ENCODE peak calls at places on chromosomes 5 and 9, in ten cellular contexts. V, H, O, R, L, J, D, N, U and F are unnamed samples.

GRCh38 chr5:73120222-73121108 is at the start of gene TMEM171:
- DNase-seq in V (peak), H (peak), O (no peak), R (peak), L (peak), J (peak), D (no peak), N (no peak), U (no peak), F (no peak)

GRCh38 chr5:39605966-39606591 is 181.3 kb upstream of the DAB2 start:
- DNase-seq in V (no peak), H (no peak), O (no peak), R (no peak), L (peak), J (peak), D (no peak), N (no peak), U (no peak), F (peak)

GRCh38 chr9:112856200-112856599 is 34.5 kb downstream of the SLC46A2 start:
- DNase-seq in V (no peak), H (no peak), O (no peak), R (no peak), L (no peak), J (no peak), D (no peak), N (no peak), U (no peak), F (no peak)

GRCh38 chr5:137752873-137753226 is 1.3 kb downstream of the HNRNPA0 start:
- DNase-seq in V (no peak), H (no peak), O (peak), R (peak), L (no peak), J (peak), D (no peak), N (no peak), U (peak), F (no peak)

GRCh38 chr5:75603421-75603820 is 7.8 kb upstream of the ANKDD1B start:
- DNase-seq in V (no peak), H (no peak), O (no peak), R (no peak), L (peak), J (no peak), D (no peak), N (no peak), U (no peak), F (no peak)

GRCh38 chr9:36492849-36493248 is 79.8 kb upstream of the MELK start:
- DNase-seq in V (no peak), H (no peak), O (no peak), R (no peak), L (peak), J (no peak), D (no peak), N (no peak), U (no peak), F (no peak)

GRCh38 chr5:135008981-135009735 is 24.9 kb downstream of the PITX1 start:
- DNase-seq in V (peak), H (peak), O (no peak), R (no peak), L (no peak), J (no peak), D (no peak), N (no peak), U (peak), F (no peak)

GRCh38 chr5:22719842-22720241 is 133.3 kb downstream of the CDH12 start:
- DNase-seq in V (no peak), H (no peak), O (no peak), R (no peak), L (no peak), J (no peak), D (no peak), N (no peak), U (no peak), F (no peak)

GRCh38 chr5:112685386-112685785 is 52.3 kb upstream of the APC start:
- DNase-seq in V (no peak), H (no peak), O (no peak), R (no peak), L (no peak), J (no peak), D (no peak), N (no peak), U (no peak), F (no peak)

GRCh38 chr5:61306531-61307195 is 25.4 kb upstream of the ZSWIM6 start:
- DNase-seq in V (no peak), H (no peak), O (no peak), R (no peak), L (peak), J (peak), D (no peak), N (no peak), U (no peak), F (no peak)

GRCh38 chr9:95854386-95855015 is 21.0 kb upstream of the ERCC6L2 start:
- DNase-seq in V (no peak), H (no peak), O (no peak), R (no peak), L (peak), J (no peak), D (no peak), N (no peak), U (no peak), F (no peak)

GRCh38 chr5:176583076-176583475 is 26.9 kb downstream of the GPRIN1 start:
- DNase-seq in V (no peak), H (no peak), O (no peak), R (no peak), L (peak), J (no peak), D (no peak), N (no peak), U (no peak), F (no peak)

GRCh38 chr5:81181576-81182316 is 51.4 kb upstream of the CKMT2 start:
- DNase-seq in V (no peak), H (no peak), O (no peak), R (peak), L (no peak), J (no peak), D (no peak), N (no peak), U (no peak), F (no peak)

GRCh38 chr5:142748568-142749249 is 21.5 kb upstream of the ARHGAP26 start:
- DNase-seq in V (peak), H (peak), O (peak), R (peak), L (no peak), J (peak), D (no peak), N (no peak), U (no peak), F (peak)

GRCh38 chr9:13967011-13967410 is 346.9 kb downstream of the NFIB start:
- DNase-seq in V (no peak), H (no peak), O (no peak), R (no peak), L (peak), J (no peak), D (no peak), N (no peak), U (no peak), F (no peak)

GRCh38 chr9:20848490-20848889 is 164.4 kb downstream of the FOCAD start:
- DNase-seq in V (no peak), H (no peak), O (no peak), R (no peak), L (peak), J (no peak), D (no peak), N (no peak), U (no peak), F (no peak)

GRCh38 chr5:115333164-115333563 is 36.7 kb upstream of the CCDC112 start:
- DNase-seq in V (no peak), H (no peak), O (no peak), R (no peak), L (peak), J (no peak), D (no peak), N (no peak), U (no peak), F (no peak)

GRCh38 chr9:136650648-136651047 is 12.1 kb upstream of the EGFL7 start:
- DNase-seq in V (no peak), H (no peak), O (no peak), R (no peak), L (no peak), J (no peak), D (no peak), N (no peak), U (no peak), F (no peak)

GRCh38 chr9:102985162-102985900 is 9.8 kb upstream of the CYLC2 start:
- DNase-seq in V (no peak), H (no peak), O (no peak), R (no peak), L (no peak), J (no peak), D (no peak), N (no peak), U (no peak), F (no peak)

GRCh38 chr5:61916621-61917620 is 389.1 kb upstream of the KIF2A start:
- DNase-seq in V (no peak), H (no peak), O (no peak), R (no peak), L (peak), J (peak), D (no peak), N (no peak), U (no peak), F (no peak)

GRCh38 chr9:123107639-123108285 is 74.3 kb downstream of the GPR21 start:
- DNase-seq in V (no peak), H (no peak), O (no peak), R (peak), L (no peak), J (no peak), D (no peak), N (no peak), U (no peak), F (no peak)

GRCh38 chr5:145449794-145450193 is 385.3 kb downstream of the PRELID2 start:
- DNase-seq in V (no peak), H (no peak), O (no peak), R (no peak), L (no peak), J (no peak), D (no peak), N (no peak), U (no peak), F (no peak)

GRCh38 chr9:16461231-16461840 is 409.1 kb downstream of the BNC2 start:
- DNase-seq in V (no peak), H (no peak), O (no peak), R (peak), L (peak), J (no peak), D (no peak), N (no peak), U (no peak), F (no peak)

GRCh38 chr9:69645488-69645887 is 26.7 kb downstream of the APBA1 start:
- DNase-seq in V (peak), H (no peak), O (no peak), R (peak), L (no peak), J (no peak), D (no peak), N (no peak), U (no peak), F (no peak)

GRCh38 chr5:110945874-110946436 is 125.6 kb upstream of the TSLP start:
- DNase-seq in V (no peak), H (no peak), O (no peak), R (no peak), L (no peak), J (no peak), D (no peak), N (no peak), U (no peak), F (no peak)

GRCh38 chr9:10586407-10586806 is 26.4 kb downstream of the PTPRD start:
- DNase-seq in V (no peak), H (no peak), O (no peak), R (no peak), L (no peak), J (no peak), D (no peak), N (no peak), U (no peak), F (no peak)

GRCh38 chr9:3894764-3895163 is 369.0 kb upstream of the RFX3 start:
- DNase-seq in V (no peak), H (no peak), O (no peak), R (no peak), L (peak), J (no peak), D (no peak), N (no peak), U (no peak), F (no peak)

GRCh38 chr5:171855798-171856772 is 70.5 kb downstream of the SMIM23 start:
- DNase-seq in V (no peak), H (no peak), O (no peak), R (no peak), L (peak), J (no peak), D (no peak), N (no peak), U (no peak), F (no peak)

GRCh38 chr9:36401179-36401740 is 1.2 kb upstream of the RNF38 start:
- DNase-seq in V (no peak), H (peak), O (no peak), R (peak), L (peak), J (no peak), D (no peak), N (no peak), U (no peak), F (peak)

GRCh38 chr5:179317411-179318192 is 27.7 kb downstream of the ADAMTS2 start:
- DNase-seq in V (peak), H (no peak), O (no peak), R (no peak), L (no peak), J (no peak), D (no peak), N (no peak), U (no peak), F (no peak)

GRCh38 chr5:173771743-173772406 is 116.3 kb upstream of the CPEB4 start:
- DNase-seq in V (no peak), H (no peak), O (no peak), R (no peak), L (no peak), J (no peak), D (no peak), N (no peak), U (no peak), F (no peak)

GRCh38 chr5:173770637-173771036 is 117.5 kb upstream of the CPEB4 start:
- DNase-seq in V (no peak), H (no peak), O (no peak), R (no peak), L (no peak), J (no peak), D (no peak), N (no peak), U (no peak), F (no peak)

GRCh38 chr5:173772407-173773059 is 115.6 kb upstream of the CPEB4 start:
- DNase-seq in V (no peak), H (no peak), O (no peak), R (no peak), L (peak), J (no peak), D (no peak), N (no peak), U (no peak), F (no peak)

GRCh38 chr5:173768891-173769290 is 119.3 kb upstream of the CPEB4 start:
- DNase-seq in V (no peak), H (no peak), O (no peak), R (no peak), L (no peak), J (no peak), D (no peak), N (no peak), U (no peak), F (no peak)

DNA sequence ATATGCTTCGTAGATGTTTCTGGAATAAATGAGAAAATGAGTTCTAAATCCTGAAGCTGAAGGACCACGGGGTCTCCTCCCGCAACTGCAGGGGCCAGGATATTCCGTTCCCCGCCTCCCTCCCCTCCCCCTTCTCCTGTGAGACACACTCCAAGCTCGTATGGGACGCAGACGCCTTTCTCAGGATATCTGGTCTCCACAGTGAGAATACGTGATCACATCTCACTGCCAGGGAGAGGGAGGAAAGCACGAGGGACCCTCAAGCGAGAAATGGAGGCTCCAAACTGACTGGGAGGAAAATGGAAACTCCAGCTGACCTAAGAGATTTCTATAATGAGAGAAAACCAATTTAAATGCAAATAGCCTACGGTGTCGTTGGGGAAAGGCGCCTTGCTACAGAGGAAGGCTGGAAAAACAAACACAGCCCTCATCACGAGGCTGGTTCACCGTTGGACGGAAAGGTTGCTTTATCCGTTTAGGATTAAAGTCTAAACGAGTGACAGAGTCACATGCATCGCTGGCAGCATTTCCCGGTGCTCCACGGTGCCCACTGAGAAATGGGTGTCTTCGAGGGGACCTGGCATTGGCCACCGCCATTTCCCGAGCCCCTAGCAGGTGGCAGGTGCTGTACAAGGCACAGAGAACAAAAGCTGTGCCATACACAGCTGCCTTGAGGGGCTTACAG is 116.9 kb upstream of the CPEB4 start:
- DNase-seq in V (no peak), H (no peak), O (no peak), R (peak), L (no peak), J (no peak), D (no peak), N (no peak), U (no peak), F (no peak)
- H3K27ac ChIP-seq in V (no peak), H (no peak), O (no peak), R (no peak), L (no peak), J (peak), D (no peak), N (no peak), U (no peak), F (no peak)

GRCh38 chr5:24110019-24110615 is 534.7 kb downstream of the CDH10 start:
- DNase-seq in V (no peak), H (peak), O (no peak), R (peak), L (no peak), J (peak), D (no peak), N (no peak), U (no peak), F (no peak)
- TF ChIP-seq CTCF in V (no peak), H (peak), O (no peak), R (peak), L (no peak), J (peak), D (peak), N (no peak), U (no peak), F (peak)

GRCh38 chr5:102651466-102651865 is 103.6 kb upstream of the PAM start:
- DNase-seq in V (no peak), H (no peak), O (no peak), R (no peak), L (no peak), J (no peak), D (no peak), N (no peak), U (no peak), F (no peak)
- H3K27ac ChIP-seq in V (no peak), H (no peak), O (no peak), R (no peak), L (no peak), J (no peak), D (no peak), N (no peak), U (no peak), F (no peak)

GRCh38 chr5:37370550-37370863 is 399 bp downstream of the NUP155 start:
- DNase-seq in V (no peak), H (peak), O (no peak), R (no peak), L (no peak), J (no peak), D (no peak), N (no peak), U (no peak), F (no peak)

GRCh38 chr5:37375091-37375490 is 4.0 kb upstream of the WDR70 start:
- DNase-seq in V (no peak), H (no peak), O (no peak), R (no peak), L (no peak), J (no peak), D (no peak), N (no peak), U (no peak), F (no peak)

GRCh38 chr5:37370864-37371726 is at the start of gene NUP155:
- DNase-seq in V (peak), H (peak), O (peak), R (peak), L (peak), J (peak), D (peak), N (peak), U (peak), F (peak)
- TF ChIP-seq CTCF in V (no peak), H (no peak), O (no peak), R (no peak), L (no peak), J (no peak), D (no peak), N (no peak), U (no peak), F (no peak)

GRCh38 chr9:19127881-19128719 is 808 bp upstream of the PLIN2 start:
- DNase-seq in V (peak), H (peak), O (peak), R (peak), L (no peak), J (peak), D (no peak), N (no peak), U (no peak), F (no peak)
- H3K27ac ChIP-seq in V (peak), H (peak), O (peak), R (no peak), L (peak), J (peak), D (peak), N (peak), U (peak), F (peak)

GRCh38 chr9:21994996-21995651 is 533 bp downstream of the CDKN2B-AS1 start:
- DNase-seq in V (peak), H (peak), O (peak), R (peak), L (peak), J (no peak), D (peak), N (no peak), U (no peak), F (no peak)
- TF ChIP-seq CTCF in V (no peak), H (peak), O (no peak), R (no peak), L (no peak), J (no peak), D (no peak), N (no peak), U (no peak), F (no peak)

GRCh38 chr9:93190133-93190525 is 6.2 kb downstream of the WNK2 start:
- DNase-seq in V (peak), H (no peak), O (no peak), R (no peak), L (no peak), J (no peak), D (no peak), N (no peak), U (no peak), F (no peak)
- H3K27ac ChIP-seq in V (peak), H (no peak), O (no peak), R (no peak), L (no peak), J (no peak), D (peak), N (no peak), U (no peak), F (no peak)